ENCODE peak calls at places on chromosome 19, in four cellular contexts. One of them, this sample, is unnamed.

GRCh38 chr19:4284176-4284958 is 5.3 kb downstream of the SHD start:
- DNase-seq in HFFc6: no peak
- DNase-seq in NCI-H1436: no peak
- DNase-seq in gastrocnemius medialis: no peak
- DNase-seq in this sample: peak; percentile 66

GRCh38 chr19:15466851-15467733 is 2.7 kb upstream of the RASAL3 start:
- DNase-seq in HFFc6: peak; percentile 55
- DNase-seq in gastrocnemius medialis: no peak
- DNase-seq in NCI-H1436: no peak
- DNase-seq in this sample: no peak

GRCh38 chr19:55647732-55648656 is at the start of gene CCDC106:
- DNase-seq in NCI-H1436: peak; percentile 47
- DNase-seq in HFFc6: peak; percentile 24
- DNase-seq in gastrocnemius medialis: no peak
- DNase-seq in this sample: peak; percentile 72

GRCh38 chr19:41269055-41269454 is 4.9 kb downstream of the HNRNPUL1 start:
- DNase-seq in NCI-H1436: no peak
- DNase-seq in gastrocnemius medialis: no peak
- DNase-seq in HFFc6: no peak
- DNase-seq in this sample: no peak

GRCh38 chr19:34246340-34246739 is 8.0 kb upstream of the GARRE1 start:
- DNase-seq in NCI-H1436: no peak
- DNase-seq in HFFc6: no peak
- DNase-seq in gastrocnemius medialis: no peak
- DNase-seq in this sample: no peak

GRCh38 chr19:7743425-7743841 is 3.9 kb downstream of the CD209 start:
- DNase-seq in gastrocnemius medialis: no peak
- DNase-seq in HFFc6: no peak
- DNase-seq in NCI-H1436: no peak
- DNase-seq in this sample: no peak

GRCh38 chr19:8242212-8242821 is 33.1 kb downstream of the CERS4 start:
- DNase-seq in HFFc6: no peak
- DNase-seq in gastrocnemius medialis: no peak
- DNase-seq in NCI-H1436: no peak
- DNase-seq in this sample: no peak

GRCh38 chr19:8965887-8966286 is 44.3 kb downstream of the MUC16 start:
- DNase-seq in NCI-H1436: no peak
- DNase-seq in HFFc6: no peak
- DNase-seq in gastrocnemius medialis: no peak
- DNase-seq in this sample: no peak

GRCh38 chr19:48558018-48558684 is 6.2 kb downstream of the SULT2B1 start:
- DNase-seq in HFFc6: peak; percentile 68
- DNase-seq in gastrocnemius medialis: no peak
- DNase-seq in NCI-H1436: no peak
- DNase-seq in this sample: peak; percentile 64

GRCh38 chr19:42030605-42031004 is 36.6 kb upstream of the ATP1A3 start:
- DNase-seq in HFFc6: no peak
- DNase-seq in NCI-H1436: no peak
- DNase-seq in gastrocnemius medialis: no peak
- DNase-seq in this sample: no peak

GRCh38 chr19:2089001-2089711 is 7.0 kb downstream of the MOB3A start:
- DNase-seq in gastrocnemius medialis: no peak
- DNase-seq in NCI-H1436: no peak
- DNase-seq in HFFc6: no peak
- DNase-seq in this sample: no peak

GRCh38 chr19:16520074-16520973 is 21.9 kb downstream of the CHERP start:
- DNase-seq in NCI-H1436: no peak
- DNase-seq in gastrocnemius medialis: no peak
- DNase-seq in HFFc6: no peak
- DNase-seq in this sample: no peak

GRCh38 chr19:7921302-7921954 is 1.3 kb downstream of the SNAPC2 start:
- DNase-seq in gastrocnemius medialis: no peak
- DNase-seq in NCI-H1436: no peak
- DNase-seq in HFFc6: no peak
- DNase-seq in this sample: no peak

GRCh38 chr19:43778651-43779050 is 2.1 kb downstream of the KCNN4 start:
- DNase-seq in NCI-H1436: peak; percentile 99
- DNase-seq in gastrocnemius medialis: no peak
- DNase-seq in HFFc6: no peak
- DNase-seq in this sample: no peak

GRCh38 chr19:13281567-13282291 is 131.5 kb downstream of the IER2 start:
- DNase-seq in NCI-H1436: no peak
- DNase-seq in gastrocnemius medialis: no peak
- DNase-seq in HFFc6: no peak
- DNase-seq in this sample: no peak

GRCh38 chr19:54062643-54063042 is 1.1 kb downstream of the VSTM1 start:
- DNase-seq in gastrocnemius medialis: no peak
- DNase-seq in NCI-H1436: no peak
- DNase-seq in HFFc6: no peak
- DNase-seq in this sample: no peak

GRCh38 chr19:19461671-19462622 is 53.4 kb downstream of the TSSK6 start:
- DNase-seq in HFFc6: no peak
- DNase-seq in gastrocnemius medialis: peak; percentile 40
- DNase-seq in NCI-H1436: no peak
- DNase-seq in this sample: peak; percentile 61

GRCh38 chr19:1992759-1993260 is 22.7 kb downstream of the BTBD2 start:
- DNase-seq in HFFc6: no peak
- DNase-seq in gastrocnemius medialis: no peak
- DNase-seq in NCI-H1436: no peak
- DNase-seq in this sample: peak; percentile 69

GRCh38 chr19:44848805-44849457 is 2.8 kb downstream of the NECTIN2 start:
- DNase-seq in HFFc6: no peak
- DNase-seq in NCI-H1436: no peak
- DNase-seq in gastrocnemius medialis: no peak
- DNase-seq in this sample: no peak